ENCODE peak calls at places on chromosome 1, in seven cellular contexts. I, L, H, Y, P, S and U are unnamed samples.
A peak's percentile ranks its signal among the peaks of the same experiment; 100 is the strongest.

GRCh38 chr1:83706354-83706938 is 292.5 kb downstream of the TTLL7 start:
- DNase-seq in Y (no peak), S (no peak), I (no peak), P (no peak), L (no peak), H (no peak), U (no peak)

GRCh38 chr1:221778125-221778524 is 36.2 kb upstream of the DUSP10 start:
- DNase-seq in Y (no peak), L (no peak), H (no peak), P (no peak), S (no peak), I (no peak), U (no peak)

GRCh38 chr1:30877205-30877912 is 31.2 kb downstream of the SDC3 start:
- DNase-seq in H (peak; percentile 80), I (no peak), P (no peak), L (no peak), S (peak; percentile 76), Y (peak; percentile 65), U (peak; percentile 84)

GRCh38 chr1:208781391-208782035 is 537.3 kb upstream of the PLXNA2 start:
- DNase-seq in S (no peak), H (no peak), P (no peak), Y (no peak), L (no peak), I (no peak), U (no peak)

GRCh38 chr1:228010921-228011320 is 4.1 kb downstream of the WNT3A start:
- DNase-seq in H (no peak), I (no peak), S (no peak), L (no peak), P (no peak), Y (no peak), U (no peak)

GRCh38 chr1:101079341-101079740 is 53.8 kb upstream of the DPH5 start:
- DNase-seq in S (no peak), P (peak; percentile 26), I (peak; percentile 13), Y (no peak), H (no peak), L (no peak), U (no peak)

GRCh38 chr1:16073490-16074104 is at the start of gene FAM131C:
- DNase-seq in H (no peak), Y (no peak), P (peak; percentile 75), L (peak; percentile 14), I (no peak), S (no peak), U (peak; percentile 72)

GRCh38 chr1:240806201-240806745 is 194.3 kb upstream of the GREM2 start:
- DNase-seq in S (no peak), H (no peak), Y (no peak), L (no peak), P (no peak), I (no peak), U (peak; percentile 51)

GRCh38 chr1:208172389-208173140 is 71.6 kb downstream of the PLXNA2 start:
- DNase-seq in P (no peak), Y (no peak), S (no peak), H (no peak), L (no peak), I (no peak), U (peak; percentile 73)

GRCh38 chr1:77739235-77739634 is 20.4 kb downstream of the USP33 start:
- DNase-seq in H (no peak), L (no peak), I (no peak), S (no peak), P (no peak), Y (no peak), U (no peak)

GRCh38 chr1:154961207-154961496 is 430 bp downstream of the PYGO2 start:
- DNase-seq in Y (no peak), P (no peak), L (no peak), H (no peak), S (no peak), I (no peak), U (no peak)